ENCODE peak calls at places on chromosomes 13 and 19, in five cellular contexts. U, X, Q, L and O are unnamed samples. For H3K9me3, the result is how much of the 10 kb centered on the place peaks cover.

GRCh38 chr13:36904219-36904618 is 15.8 kb downstream of the SMAD9 start:
- DNase-seq in U (no peak), X (no peak), Q (no peak), L (no peak), O (no peak)

GRCh38 chr13:46288570-46289259 is 77.0 kb downstream of the LRRC63 start:
- DNase-seq in U (peak), X (no peak), Q (peak), L (no peak), O (no peak)

GRCh38 chr19:6851359-6851758 is 36.0 kb upstream of the ADGRE1 start:
- DNase-seq in U (no peak), X (no peak), Q (no peak), L (no peak), O (no peak)

GRCh38 chr13:92649140-92649813 is 577.3 kb upstream of the GPC6 start:
- DNase-seq in U (no peak), X (no peak), Q (no peak), L (no peak), O (no peak)

GRCh38 chr13:99287544-99287943 is 19.7 kb downstream of the GPR183 start:
- DNase-seq in U (no peak), X (no peak), Q (no peak), L (no peak), O (no peak)

GRCh38 chr13:44920013-44920412 is 69.3 kb downstream of the NUFIP1 start:
- DNase-seq in U (no peak), X (no peak), Q (no peak), L (no peak), O (no peak)

GRCh38 chr13:28548872-28549271 is 53.9 kb upstream of the FLT1 start:
- DNase-seq in U (no peak), X (no peak), Q (no peak), L (no peak), O (no peak)

GRCh38 chr19:14577885-14578427 is 4.9 kb upstream of the CLEC17A start:
- DNase-seq in U (no peak), X (no peak), Q (no peak), L (no peak), O (no peak)

GRCh38 chr19:1066748-1067340 is at the start of gene ARHGAP45:
- DNase-seq in U (no peak), X (peak), Q (peak), L (peak), O (no peak)

GRCh38 chr19:42657551-42657950 is 62.8 kb upstream of the CEACAM8 start:
- DNase-seq in U (no peak), X (no peak), Q (no peak), L (no peak), O (no peak)

GRCh38 chr13:45119469-45119989 is 781 bp upstream of the GTF2F2 start:
- DNase-seq in U (no peak), X (no peak), Q (peak), L (no peak), O (no peak)

GRCh38 chr19:4589579-4590410 is 30.3 kb upstream of the SEMA6B start:
- DNase-seq in U (no peak), X (peak), Q (no peak), L (no peak), O (peak)

GRCh38 chr13:113029487-113030258 is 60.7 kb downstream of the MCF2L start:
- DNase-seq in U (peak), X (peak), Q (peak), L (peak), O (peak)

GRCh38 chr13:50208826-50209335 is 193.6 kb downstream of the KCNRG start:
- DNase-seq in U (peak), X (peak), Q (no peak), L (peak), O (no peak)

GRCh38 chr19:8487137-8487851 is 15.1 kb downstream of the PRAM1 start:
- DNase-seq in U (no peak), X (no peak), Q (peak), L (no peak), O (no peak)

GRCh38 chr19:45798995-45799517 is 6.4 kb upstream of the DMWD start:
- DNase-seq in U (peak), X (peak), Q (peak), L (peak), O (no peak)

GRCh38 chr13:91406619-91407018 is 8.2 kb downstream of the GPC5 start:
- DNase-seq in U (peak), X (peak), Q (no peak), L (no peak), O (peak)

DNA sequence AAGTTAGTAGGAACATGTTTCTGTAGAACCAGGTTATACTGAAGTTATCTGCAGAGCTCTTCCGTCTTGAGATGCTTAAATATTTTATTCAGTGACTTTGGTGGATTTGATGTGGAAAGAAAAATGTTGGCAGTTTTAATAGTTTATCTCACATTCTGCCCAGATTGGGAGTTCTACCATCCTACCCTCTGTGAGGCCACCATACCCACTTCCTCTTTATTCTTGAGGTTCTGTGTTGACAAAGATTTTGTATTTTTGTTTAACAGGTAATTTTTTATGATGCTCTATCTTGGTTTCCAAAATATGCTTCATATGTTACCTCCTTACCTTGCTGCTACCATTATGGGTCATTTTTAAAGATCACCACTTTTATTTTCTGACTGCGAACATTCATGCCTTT is 156.2 kb upstream of the ATXN8OS start:
- DNase-seq in U (no peak), X (no peak), Q (no peak), L (no peak), O (no peak)
- H3K9me3 ChIP-seq in U (under half), X (under half), Q (under half), L (under half), O (under half)

GRCh38 chr13:31815361-31816144 is 76.2 kb downstream of the RXFP2 start:
- DNase-seq in U (no peak), X (no peak), Q (no peak), L (no peak), O (no peak)

GRCh38 chr13:31818236-31818635 is 78.9 kb downstream of the RXFP2 start:
- DNase-seq in U (no peak), X (no peak), Q (no peak), L (no peak), O (no peak)

GRCh38 chr13:31814523-31814922 is 75.2 kb downstream of the RXFP2 start:
- DNase-seq in U (no peak), X (no peak), Q (no peak), L (no peak), O (no peak)
- H3K9me3 ChIP-seq in U (under half), X (under half), Q (under half), L (under half), O (under half)

DNA sequence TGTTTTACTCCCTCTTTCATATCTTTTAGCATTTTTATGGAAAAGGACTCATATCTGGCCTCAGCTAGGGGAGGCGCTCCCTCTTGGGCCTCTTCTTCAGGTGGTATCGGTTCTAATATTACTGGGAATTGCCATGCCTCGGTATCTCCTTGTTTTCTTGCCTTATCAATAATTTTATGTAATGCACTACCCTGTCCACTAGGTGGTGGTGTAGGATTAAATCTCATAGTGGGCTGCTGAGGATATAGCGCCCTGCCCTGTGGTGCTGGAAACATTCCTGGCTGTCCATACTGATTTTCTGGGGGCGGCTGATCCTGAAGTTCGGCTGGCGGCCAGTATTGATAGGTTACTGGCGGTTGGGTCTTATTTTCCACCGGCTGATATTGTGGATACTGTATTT is 35.8 kb downstream of the ZNF420 start:
- DNase-seq in U (no peak), X (no peak), Q (no peak), L (no peak), O (no peak)
- H3K9me3 ChIP-seq in U (half or more), X (under half), Q (half or more), L (half or more), O (under half)

GRCh38 chr19:20616071-20616470 is 45.3 kb downstream of the ZNF626 start:
- DNase-seq in U (no peak), X (no peak), Q (no peak), L (no peak), O (no peak)
- H3K9me3 ChIP-seq in U (under half), X (under half), Q (half or more), L (under half), O (under half)

GRCh38 chr13:40271511-40271910 is 394.9 kb downstream of the FOXO1 start:
- DNase-seq in U (no peak), X (no peak), Q (no peak), L (no peak), O (no peak)
- H3K9me3 ChIP-seq in U (under half), X (under half), Q (under half), L (under half), O (under half)

GRCh38 chr13:19154843-19155242 is 26.8 kb downstream of the TUBA3C start:
- DNase-seq in U (no peak), X (no peak), Q (no peak), L (peak), O (no peak)

GRCh38 chr13:19155321-19155861 is 26.2 kb downstream of the TUBA3C start:
- DNase-seq in U (no peak), X (no peak), Q (no peak), L (peak), O (no peak)

GRCh38 chr13:19158006-19158405 is 23.6 kb downstream of the TUBA3C start:
- DNase-seq in U (no peak), X (no peak), Q (no peak), L (no peak), O (no peak)

GRCh38 chr13:19157461-19157860 is 24.2 kb downstream of the TUBA3C start:
- DNase-seq in U (no peak), X (no peak), Q (no peak), L (no peak), O (no peak)

DNA sequence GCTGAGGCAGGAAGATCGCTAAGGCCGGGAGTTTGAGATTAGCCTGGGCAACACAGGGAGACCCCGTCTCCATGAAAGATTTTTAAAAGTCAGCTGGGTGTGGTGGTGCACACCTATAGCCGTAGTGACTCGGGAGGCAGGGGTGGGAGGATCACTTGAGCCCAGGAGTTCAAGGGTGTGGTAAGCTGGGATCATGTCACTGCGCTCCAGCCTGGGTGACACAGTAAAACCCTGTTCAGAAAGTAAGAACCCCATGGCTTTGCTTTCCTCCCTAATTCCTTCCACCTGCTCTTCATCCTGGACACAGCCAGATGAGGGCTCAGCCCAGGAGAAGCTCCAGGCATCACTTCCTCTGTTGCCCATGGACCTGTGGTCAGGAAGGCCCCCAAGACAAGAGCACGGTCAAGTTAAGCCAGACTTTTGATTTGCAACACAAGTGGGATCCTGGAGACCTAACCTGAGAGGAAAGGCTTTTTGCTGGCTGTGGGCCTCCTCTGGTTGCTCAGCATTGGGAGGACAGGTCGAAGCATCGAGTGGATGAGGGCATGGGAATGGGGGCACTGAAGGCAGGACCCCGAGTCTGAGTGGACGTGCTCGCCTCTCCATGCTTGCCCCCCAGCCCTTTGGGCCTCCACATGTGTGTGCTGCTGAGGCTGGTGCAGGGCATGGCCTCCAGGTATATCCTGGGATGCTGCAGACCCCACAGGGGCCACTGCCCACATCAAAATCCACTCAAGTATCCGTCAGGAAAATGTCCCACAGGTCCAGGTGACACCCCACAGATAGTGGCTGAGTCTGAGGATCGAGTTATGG is 25.4 kb downstream of the TUBA3C start:
- DNase-seq in U (no peak), X (no peak), Q (no peak), L (no peak), O (peak)
- H3K9me3 ChIP-seq in U (under half), X (half or more), Q (under half), L (under half), O (under half)

GRCh38 chr19:37197768-37198167 is 12.6 kb downstream of the ZNF585B start:
- DNase-seq in U (no peak), X (no peak), Q (no peak), L (no peak), O (no peak)
- H3K9me3 ChIP-seq in U (half or more), X (under half), Q (under half), L (under half), O (under half)

GRCh38 chr13:48069573-48069972 is 25.3 kb downstream of the MED4 start:
- DNase-seq in U (no peak), X (no peak), Q (no peak), L (no peak), O (no peak)

GRCh38 chr13:48070942-48071341 is 24.0 kb downstream of the MED4 start:
- DNase-seq in U (no peak), X (no peak), Q (no peak), L (no peak), O (no peak)

GRCh38 chr13:48072304-48072703 is 22.6 kb downstream of the MED4 start:
- DNase-seq in U (no peak), X (no peak), Q (no peak), L (no peak), O (no peak)

GRCh38 chr13:48074006-48074405 is 20.9 kb downstream of the MED4 start:
- DNase-seq in U (no peak), X (no peak), Q (no peak), L (no peak), O (no peak)

DNA sequence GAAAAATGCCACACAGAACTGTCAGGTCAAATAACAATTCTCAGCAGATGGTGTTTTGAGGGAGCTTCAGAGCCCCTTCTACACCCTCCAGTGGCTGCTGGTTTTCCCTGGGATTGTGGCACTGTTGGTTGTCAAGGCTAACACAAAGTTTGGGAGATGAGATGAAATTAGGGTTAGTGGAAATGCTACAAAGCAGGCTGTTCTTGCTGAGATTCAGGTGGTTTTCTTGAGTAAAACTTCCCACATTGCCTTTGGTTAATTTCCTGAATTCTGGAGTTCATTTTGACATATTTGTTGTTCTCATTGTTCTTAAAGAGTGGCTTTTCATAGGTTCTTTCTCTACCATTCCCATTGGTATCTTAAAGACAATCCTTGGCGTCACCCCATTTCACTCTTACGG is 22.1 kb downstream of the MED4 start:
- DNase-seq in U (no peak), X (no peak), Q (no peak), L (no peak), O (no peak)
- H3K9me3 ChIP-seq in U (under half), X (half or more), Q (under half), L (under half), O (under half)

GRCh38 chr19:49193822-49194394 is 36.3 kb downstream of the TRPM4 start:
- DNase-seq in U (no peak), X (no peak), Q (no peak), L (no peak), O (no peak)
- H3K9me3 ChIP-seq in U (under half), X (under half), Q (under half), L (under half), O (under half)